ENCODE peak calls at places on chromosomes 4 and X, in nine cellular contexts. T is A549, Z is ovary, S is esophagus muscularis mucosa, F is tibial nerve, M is SK-N-SH, R is HepG2, V is stomach, Q is sigmoid colon. J is an unnamed sample.
A peak's percentile ranks its signal among the peaks of the same experiment; 100 is the strongest.

GRCh38 chrX:48996969-48997368 is 5.1 kb downstream of the GRIPAP1 start:
- DNase-seq in Q (no peak), M (no peak), R (no peak), T (no peak), S (no peak), V (no peak), Z (no peak), F (no peak), J (no peak)

GRCh38 chr4:72430050-72430449 is 139.0 kb downstream of the ADAMTS3 start:
- DNase-seq in S (no peak), Z (no peak), V (no peak), Q (no peak), M (no peak), F (no peak), T (no peak), R (no peak), J (no peak)

GRCh38 chr4:185693548-185694215 is 118.3 kb downstream of the SORBS2 start:
- DNase-seq in M (no peak), Q (no peak), V (no peak), Z (no peak), S (no peak), T (no peak), R (no peak), F (no peak), J (no peak)

GRCh38 chrX:105651052-105651451 is 171.3 kb upstream of the NRK start:
- DNase-seq in S (no peak), V (no peak), M (no peak), R (no peak), T (no peak), Z (no peak), F (no peak), Q (no peak), J (no peak)

GRCh38 chr4:22045051-22045450 is 96.5 kb upstream of the KCNIP4 start:
- DNase-seq in F (no peak), Q (no peak), M (no peak), S (no peak), V (no peak), Z (no peak), T (no peak), R (no peak), J (no peak)

GRCh38 chr4:36485885-36486284 is 204.5 kb downstream of the DTHD1 start:
- DNase-seq in F (no peak), Q (no peak), T (no peak), R (no peak), Z (no peak), M (no peak), V (no peak), S (no peak), J (no peak)

GRCh38 chr4:6447561-6448290 is 24.7 kb downstream of the PPP2R2C start:
- DNase-seq in Q (no peak), F (no peak), T (no peak), R (no peak), V (no peak), M (no peak), Z (peak; percentile 25), S (no peak), J (no peak)

GRCh38 chr4:174156239-174156826 is 127.1 kb downstream of the FBXO8 start:
- DNase-seq in Q (no peak), M (peak; percentile 27), F (no peak), T (peak; percentile 60), S (no peak), V (no peak), Z (no peak), R (peak; percentile 23), J (no peak)

GRCh38 chr4:7335363-7336066 is 99.2 kb downstream of the PSAPL1 start:
- DNase-seq in T (peak; percentile 58), F (peak; percentile 47), R (peak; percentile 36), S (no peak), Z (peak; percentile 50), Q (no peak), V (peak; percentile 62), M (peak; percentile 83), J (no peak)

GRCh38 chr4:103076777-103077347 is 301 bp upstream of the SLC9B2 start:
- DNase-seq in T (no peak), Q (no peak), M (peak; percentile 28), R (no peak), V (no peak), S (no peak), Z (no peak), F (no peak), J (no peak)

GRCh38 chr4:101192244-101192643 is 155.1 kb downstream of the PPP3CA start:
- DNase-seq in V (no peak), Z (no peak), Q (no peak), T (peak; percentile 71), S (no peak), R (peak; percentile 69), M (no peak), F (no peak), J (no peak)

GRCh38 chr4:71498624-71499023 is 159.8 kb downstream of the SLC4A4 start:
- DNase-seq in M (no peak), S (no peak), V (no peak), Q (no peak), Z (no peak), F (no peak), R (no peak), T (no peak), J (no peak)

GRCh38 chr4:142354794-142355416 is 491.2 kb downstream of the INPP4B start:
- DNase-seq in M (no peak), V (no peak), Z (no peak), T (no peak), Q (no peak), S (no peak), R (no peak), F (no peak), J (no peak)

GRCh38 chrX:1242901-1243402 is 25.7 kb upstream of the CSF2RA start:
- DNase-seq in F (no peak), Z (no peak), R (no peak), Q (no peak), S (no peak), V (no peak), T (peak; percentile 59), M (no peak), J (no peak)

GRCh38 chrX:100677616-100678181 is 33.7 kb downstream of the SRPX2 start:
- DNase-seq in F (no peak), M (no peak), V (no peak), S (no peak), R (no peak), Z (no peak), Q (no peak), T (no peak), J (no peak)

GRCh38 chr4:83010111-83010521 is 507 bp downstream of the LIN54 start:
- DNase-seq in S (no peak), R (no peak), Q (no peak), M (no peak), V (no peak), T (no peak), F (no peak), Z (no peak), J (no peak)

GRCh38 chrX:40314070-40314469 is 216.3 kb upstream of the BCOR start:
- DNase-seq in S (no peak), R (no peak), F (no peak), T (no peak), Q (no peak), Z (no peak), V (no peak), M (no peak), J (no peak)

GRCh38 chrX:40318076-40318475 is 220.3 kb upstream of the BCOR start:
- DNase-seq in Z (no peak), T (no peak), R (no peak), Q (peak; percentile 11), F (no peak), V (no peak), M (no peak), S (no peak), J (no peak)

GRCh38 chrX:40313269-40313668 is 215.5 kb upstream of the BCOR start:
- DNase-seq in T (no peak), F (no peak), S (no peak), Z (no peak), M (no peak), Q (no peak), R (no peak), V (no peak), J (no peak)

GRCh38 chrX:40318796-40319195 is 221.0 kb upstream of the BCOR start:
- DNase-seq in Q (peak; percentile 42), T (no peak), M (no peak), R (no peak), S (no peak), F (no peak), Z (no peak), V (no peak), J (no peak)

GRCh38 chrX:40316502-40316901 is 218.7 kb upstream of the BCOR start:
- DNase-seq in M (no peak), Z (no peak), T (no peak), V (no peak), S (no peak), R (no peak), Q (no peak), F (no peak), J (no peak)
- H3K9me3 ChIP-seq in M (no peaks in the 10 kb centered on the region), Z (no peaks in the 10 kb centered on the region), T (peaks cover 3% of the 10 kb centered on the region), V (no peaks in the 10 kb centered on the region), S (no peaks in the 10 kb centered on the region), R (no peaks in the 10 kb centered on the region), Q (no peaks in the 10 kb centered on the region), F (peaks cover 7% of the 10 kb centered on the region), J (no peaks in the 10 kb centered on the region)

GRCh38 chrX:113384628-113385027 is 544.0 kb upstream of the AMOT start:
- DNase-seq in Z (no peak), Q (no peak), M (no peak), R (no peak), V (no peak), T (no peak), S (no peak), F (peak; percentile 53), J (no peak)
- TF ChIP-seq EP300 in Z (no peak), Q (no peak), M (peak; percentile 69), R (no peak), V (no peak), T (no peak), S (no peak), F (no peak), J (no peak)

GRCh38 chrX:46502848-46503247 is 42.4 kb downstream of the ZNF674 start:
- DNase-seq in R (peak; percentile 27), S (no peak), M (no peak), T (no peak), Z (no peak), Q (no peak), V (no peak), F (no peak), J (no peak)

GRCh38 chrX:46506076-46506475 is 39.1 kb downstream of the ZNF674 start:
- DNase-seq in R (no peak), V (no peak), Z (no peak), S (no peak), M (no peak), Q (no peak), F (no peak), T (no peak), J (no peak)
- H3K9me3 ChIP-seq in R (no peaks in the 10 kb centered on the region), V (no peaks in the 10 kb centered on the region), Z (no peaks in the 10 kb centered on the region), S (no peaks in the 10 kb centered on the region), M (peaks cover 18% of the 10 kb centered on the region), Q (no peaks in the 10 kb centered on the region), F (peaks cover 3% of the 10 kb centered on the region), T (peaks cover 64% of the 10 kb centered on the region), J (no peaks in the 10 kb centered on the region)

DNA sequence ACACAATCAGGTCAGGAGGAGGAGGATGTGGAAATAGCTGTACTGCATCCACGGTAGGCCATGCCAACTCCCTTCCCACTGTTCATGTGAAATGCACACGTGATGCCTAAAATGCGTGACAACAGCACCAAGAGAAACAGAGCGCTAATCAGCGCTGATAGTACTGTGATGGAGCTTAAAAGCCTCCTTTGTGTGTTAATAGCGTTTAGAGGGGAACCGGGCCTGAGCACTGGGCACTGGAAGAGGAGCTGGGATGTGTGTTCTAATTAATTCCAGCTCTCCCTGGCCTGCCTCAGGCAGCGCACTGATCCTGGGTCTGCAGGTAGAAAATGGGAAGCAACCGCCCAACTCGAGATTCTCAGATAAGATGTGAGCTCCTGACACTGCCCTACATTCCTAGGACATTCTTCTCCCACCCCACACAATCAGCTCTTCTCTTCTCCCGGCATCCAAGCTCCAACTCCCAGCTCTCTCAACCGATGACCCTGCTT is 12.9 kb downstream of the DCTD start:
- DNase-seq in V (no peak), Z (no peak), S (no peak), Q (no peak), T (no peak), R (no peak), M (peak; percentile 81), F (no peak), J (no peak)
- TF ChIP-seq EP300 in V (no peak), Z (no peak), S (no peak), Q (no peak), T (no peak), R (no peak), M (no peak), F (no peak), J (no peak)

J was measured in suprapubic skin.